ENCODE peak calls at places on chromosomes 2 and 18, in eight cellular contexts. B, S, V, I, Q, K, R and T are unnamed samples.

GRCh38 chr2:100962366-100963025 is 39.6 kb upstream of the RPL31 start:
- DNase-seq in B (no peak), S (no peak), V (no peak), I (no peak), Q (no peak), K (no peak), R (no peak), T (no peak)

GRCh38 chr18:3726241-3726951 is 276.4 kb downstream of the TGIF1 start:
- DNase-seq in B (no peak), S (peak), V (no peak), I (no peak), Q (no peak), K (no peak), R (no peak), T (no peak)

GRCh38 chr2:235347691-235348090 is 146.2 kb upstream of the AGAP1 start:
- DNase-seq in B (peak), S (no peak), V (no peak), I (peak), Q (no peak), K (no peak), R (no peak), T (peak)

GRCh38 chr2:38095996-38096861 is 20.3 kb upstream of the CYP1B1 start:
- DNase-seq in B (peak), S (peak), V (no peak), I (peak), Q (peak), K (peak), R (no peak), T (no peak)

GRCh38 chr2:10265328-10266132 is 37.2 kb upstream of the HPCAL1 start:
- DNase-seq in B (peak), S (no peak), V (no peak), I (peak), Q (no peak), K (no peak), R (no peak), T (no peak)

GRCh38 chr2:127128508-127128907 is 21.6 kb upstream of the BIN1 start:
- DNase-seq in B (no peak), S (peak), V (peak), I (no peak), Q (peak), K (peak), R (no peak), T (no peak)

GRCh38 chr2:206876176-206876575 is 63.1 kb upstream of the CPO start:
- DNase-seq in B (no peak), S (no peak), V (no peak), I (no peak), Q (no peak), K (no peak), R (no peak), T (no peak)

GRCh38 chr18:49846718-49847470 is 33.6 kb upstream of the ACAA2 start:
- DNase-seq in B (no peak), S (no peak), V (no peak), I (no peak), Q (no peak), K (no peak), R (no peak), T (no peak)

GRCh38 chr2:37654932-37655331 is 16.5 kb downstream of the CDC42EP3 start:
- DNase-seq in B (no peak), S (no peak), V (peak), I (no peak), Q (no peak), K (peak), R (no peak), T (no peak)

GRCh38 chr18:46723856-46724415 is 32.9 kb downstream of the ST8SIA5 start:
- DNase-seq in B (no peak), S (no peak), V (no peak), I (no peak), Q (no peak), K (no peak), R (no peak), T (no peak)

GRCh38 chr2:237968048-237968862 is 1.4 kb downstream of the UBE2F start:
- DNase-seq in B (peak), S (peak), V (peak), I (peak), Q (peak), K (peak), R (no peak), T (no peak)

GRCh38 chr2:164456599-164456998 is 164.7 kb downstream of the GRB14 start:
- DNase-seq in B (no peak), S (no peak), V (no peak), I (no peak), Q (no peak), K (no peak), R (peak), T (no peak)

GRCh38 chr2:241869087-241869961 is at the start of gene RTP5:
- DNase-seq in B (no peak), S (no peak), V (no peak), I (peak), Q (no peak), K (no peak), R (peak), T (no peak)

GRCh38 chr2:43276517-43276931 is 50.1 kb upstream of the ZFP36L2 start:
- DNase-seq in B (no peak), S (no peak), V (no peak), I (no peak), Q (no peak), K (no peak), R (no peak), T (no peak)

GRCh38 chr18:79770501-79770815 is 27.3 kb upstream of the KCNG2 start:
- DNase-seq in B (no peak), S (no peak), V (no peak), I (no peak), Q (no peak), K (no peak), R (no peak), T (no peak)

GRCh38 chr2:151350579-151351195 is 6.7 kb upstream of the TNFAIP6 start:
- DNase-seq in B (no peak), S (no peak), V (no peak), I (peak), Q (no peak), K (no peak), R (no peak), T (no peak)

GRCh38 chr2:74917702-74918619 is 40.5 kb upstream of the POLE4 start:
- DNase-seq in B (peak), S (no peak), V (no peak), I (peak), Q (no peak), K (no peak), R (no peak), T (peak)